ENCODE peak calls at places on chromosome 3, in seven cellular contexts. Q, K, A, N, C, L and F are unnamed samples.

GRCh38 chr3:6799264-6799915 is 61.5 kb upstream of the GRM7 start:
- DNase-seq in Q (no peak), N (peak), K (peak), C (no peak), L (peak), A (peak), F (peak)

GRCh38 chr3:178260887-178261286 is 275.3 kb upstream of the KCNMB2 start:
- DNase-seq in N (no peak), A (no peak), Q (peak), K (no peak), C (no peak), L (peak), F (no peak)

GRCh38 chr3:166201476-166201875 is 364.3 kb upstream of the BCHE start:
- DNase-seq in L (no peak), N (no peak), C (no peak), A (peak), K (no peak), Q (no peak), F (no peak)

GRCh38 chr3:138898301-138898700 is 48.6 kb downstream of the FOXL2 start:
- DNase-seq in L (peak), C (peak), K (peak), N (peak), Q (no peak), A (no peak), F (no peak)

GRCh38 chr3:18112976-18113766 is 312.0 kb downstream of the SATB1 start:
- DNase-seq in Q (no peak), L (no peak), K (no peak), N (no peak), A (no peak), C (no peak), F (no peak)

GRCh38 chr3:32897202-32897601 is 54.2 kb upstream of the CCR4 start:
- DNase-seq in A (no peak), K (no peak), Q (no peak), C (no peak), N (peak), L (no peak), F (no peak)

GRCh38 chr3:17937081-17937480 is 194.7 kb upstream of the TBC1D5 start:
- DNase-seq in K (no peak), Q (no peak), A (no peak), C (no peak), N (no peak), L (no peak), F (no peak)

GRCh38 chr3:129503387-129504010 is 24.9 kb upstream of the RHO start:
- DNase-seq in C (no peak), L (no peak), K (no peak), N (peak), Q (no peak), A (no peak), F (no peak)

GRCh38 chr3:12265558-12265957 is 23.3 kb upstream of the PPARG start:
- DNase-seq in N (no peak), K (peak), L (peak), C (no peak), Q (no peak), A (no peak), F (no peak)

GRCh38 chr3:31610700-31611275 is 78.1 kb downstream of the STT3B start:
- DNase-seq in K (peak), L (peak), A (no peak), Q (no peak), N (peak), C (peak), F (peak)

GRCh38 chr3:78823859-78824258 is 943.9 kb downstream of the ROBO1 start:
- DNase-seq in C (no peak), Q (no peak), K (peak), N (peak), A (no peak), L (peak), F (peak)

GRCh38 chr3:165837058-165837525 is at the start of gene BCHE:
- DNase-seq in L (peak), N (peak), K (peak), Q (peak), C (no peak), A (peak), F (peak)

GRCh38 chr3:43097681-43098080 is 8.2 kb downstream of the POMGNT2 start:
- DNase-seq in K (no peak), N (no peak), L (no peak), C (no peak), A (no peak), Q (no peak), F (no peak)

GRCh38 chr3:141795719-141796435 is 32.7 kb downstream of the GRK7 start:
- DNase-seq in A (no peak), N (peak), Q (no peak), L (peak), K (no peak), C (peak), F (no peak)

GRCh38 chr3:194730369-194730768 is 44.7 kb downstream of the FAM43A start:
- DNase-seq in N (peak), K (no peak), L (no peak), Q (no peak), C (no peak), A (no peak), F (peak)

GRCh38 chr3:58725326-58725853 is 58.8 kb upstream of the FAM3D start:
- DNase-seq in L (no peak), Q (no peak), A (no peak), C (no peak), N (no peak), K (no peak), F (no peak)

GRCh38 chr3:114496466-114496865 is 202.6 kb downstream of the TIGIT start:
- DNase-seq in Q (no peak), L (peak), N (no peak), K (peak), A (no peak), C (no peak), F (no peak)

GRCh38 chr3:140711719-140712086 is 33.8 kb downstream of the TRIM42 start:
- DNase-seq in C (no peak), Q (no peak), L (no peak), N (no peak), K (no peak), A (no peak), F (no peak)

GRCh38 chr3:159559771-159560170 is 428.9 kb upstream of the IL12A start:
- DNase-seq in K (no peak), A (no peak), C (no peak), N (peak), L (peak), Q (no peak), F (no peak)

GRCh38 chr3:98655666-98656065 is 62.3 kb upstream of the CPOX start:
- DNase-seq in N (peak), A (no peak), K (peak), Q (no peak), C (peak), L (peak), F (no peak)

GRCh38 chr3:113070226-113071220 is 79.7 kb downstream of the GTPBP8 start:
- DNase-seq in C (peak), K (peak), L (peak), N (peak), A (no peak), Q (no peak), F (no peak)

DNA sequence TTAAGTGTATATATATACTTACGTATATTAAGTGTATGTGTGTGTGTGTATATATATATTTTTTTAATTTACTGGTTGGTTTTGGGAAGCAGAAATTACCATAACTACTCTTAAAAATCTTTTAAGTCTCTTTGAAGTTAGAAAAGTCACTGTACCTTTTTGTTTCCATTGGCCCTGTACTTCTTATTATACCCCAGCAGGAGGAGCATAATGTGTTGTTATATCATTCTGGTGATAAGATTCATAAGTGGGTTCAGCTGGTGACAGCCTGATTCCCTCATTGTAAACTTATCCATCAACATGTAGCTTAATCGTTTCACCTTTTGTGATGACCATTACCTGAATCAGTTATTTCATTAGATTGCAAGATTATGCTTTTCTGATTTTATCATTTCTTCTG is 30.8 kb downstream of the MLH1 start:
- DNase-seq in L (peak), K (peak), A (no peak), Q (no peak), N (peak), C (no peak), F (peak)
- TF ChIP-seq CTCF in L (peak), K (peak), A (peak), Q (no peak), N (peak), C (peak), F (peak)

GRCh38 chr3:168026764-168027163 is 69.0 kb downstream of the GOLIM4 start:
- DNase-seq in N (no peak), A (no peak), C (no peak), L (no peak), K (no peak), Q (no peak), F (no peak)

GRCh38 chr3:168024537-168024941 is 71.2 kb downstream of the GOLIM4 start:
- DNase-seq in N (peak), A (no peak), L (peak), C (peak), Q (no peak), K (peak), F (peak)

GRCh38 chr3:168029705-168030104 is 66.0 kb downstream of the GOLIM4 start:
- DNase-seq in A (peak), L (no peak), Q (no peak), C (no peak), K (no peak), N (no peak), F (no peak)

GRCh38 chr3:168021737-168022450 is 73.8 kb downstream of the GOLIM4 start:
- DNase-seq in K (no peak), Q (no peak), N (no peak), C (no peak), A (no peak), L (no peak), F (no peak)

GRCh38 chr3:168025076-168025475 is 70.6 kb downstream of the GOLIM4 start:
- DNase-seq in K (peak), Q (no peak), C (peak), A (no peak), N (peak), L (peak), F (peak)
- TF ChIP-seq CTCF in K (no peak), Q (no peak), C (no peak), A (no peak), N (no peak), L (no peak), F (no peak)

DNA sequence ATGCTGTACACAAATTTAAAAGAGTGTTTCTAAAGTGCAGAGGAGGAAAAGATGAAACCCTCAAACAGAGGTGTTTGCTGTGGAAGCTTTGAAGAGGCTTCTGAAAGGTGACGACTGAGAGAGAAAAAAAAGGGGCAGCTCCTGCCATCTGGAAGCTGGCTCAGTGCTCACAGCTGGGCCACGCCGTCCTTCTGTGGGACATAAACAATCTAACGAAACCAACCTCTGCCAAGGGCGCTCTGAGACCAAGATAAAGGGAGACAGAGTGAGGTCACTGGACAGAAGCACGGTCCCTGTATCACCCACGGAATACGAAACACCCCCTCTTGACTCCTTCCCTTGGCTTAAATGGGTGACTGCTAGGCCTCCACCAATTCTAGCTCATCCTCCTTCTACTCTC is 96.2 kb upstream of the SLC6A6 start:
- DNase-seq in A (no peak), K (no peak), C (no peak), N (no peak), Q (no peak), L (no peak), F (no peak)
- TF ChIP-seq CTCF in A (no peak), K (no peak), C (no peak), N (no peak), Q (no peak), L (no peak), F (no peak)

DNA sequence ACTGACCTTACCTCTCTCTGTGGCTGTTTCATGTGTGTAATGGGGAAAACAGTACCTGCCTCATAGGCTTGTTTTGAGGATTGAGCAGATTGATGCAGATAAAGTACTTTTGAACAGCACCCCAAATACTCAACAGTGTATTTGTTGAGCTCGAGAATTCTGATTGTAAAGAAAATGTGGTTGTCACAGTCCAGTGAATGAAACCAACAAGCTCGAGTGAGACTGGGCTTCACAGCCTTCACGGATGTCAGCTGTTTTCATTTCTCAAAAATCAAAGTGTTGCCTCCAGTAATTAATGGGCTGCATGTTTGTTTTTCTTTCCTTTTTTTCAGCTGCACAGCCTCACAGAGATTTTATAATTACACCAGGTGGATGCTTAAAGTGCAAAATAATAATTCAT is 43.7 kb downstream of the PARP15 start:
- DNase-seq in A (no peak), Q (no peak), N (no peak), C (no peak), K (no peak), L (no peak), F (no peak)
- TF ChIP-seq CTCF in A (no peak), Q (no peak), N (no peak), C (no peak), K (no peak), L (no peak), F (no peak)

DNA sequence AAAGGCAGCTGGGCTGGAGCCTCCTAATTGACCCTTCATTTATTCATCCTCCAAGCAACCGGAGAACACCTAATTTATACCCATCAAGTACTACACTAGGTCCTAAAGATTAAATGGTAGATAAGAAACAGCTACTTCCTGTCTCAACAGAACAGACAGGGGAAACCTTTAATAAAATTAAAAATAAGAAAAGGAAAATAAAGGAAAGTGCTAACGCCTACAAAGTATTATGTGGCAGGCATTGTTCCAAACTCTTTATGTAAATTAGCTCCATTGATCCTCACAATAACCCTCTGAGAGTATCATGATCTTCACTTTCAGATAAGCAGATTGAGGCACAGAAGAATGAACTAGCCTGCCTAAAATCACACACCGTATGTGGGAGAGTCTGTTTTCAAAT is 139.5 kb downstream of the CNTN6 start:
- DNase-seq in C (no peak), N (no peak), K (no peak), A (no peak), Q (no peak), L (no peak), F (no peak)
- TF ChIP-seq CTCF in C (no peak), N (no peak), K (no peak), A (no peak), Q (no peak), L (no peak), F (no peak)